ENCODE peak calls at places on chromosomes 16 and 17, in six cellular contexts. One of them, this sample, is unnamed.

GRCh38 chr16:66899945-66900688 is 18.6 kb downstream of the CDH16 start:
- DNase-seq in cardiac fibroblast: peak
- DNase-seq in stimulated activated CD8-positive, alpha-beta memory T cell treated with anti-CD3 and anti-CD28 coated beads, Interleukin-15, amount 100 ng/mL, for 24 hours: no peak
- DNase-seq in activated CD8-positive, alpha-beta memory T cell treated with anti-CD3 and anti-CD28 coated beads for 24 hours: no peak
- DNase-seq in OCI-LY7: no peak
- DNase-seq in NCI-H187 treated with DMSO at 0.1 percent for 48 hours: no peak
- DNase-seq in this sample: no peak

GRCh38 chr17:61720016-61720795 is 129.2 kb upstream of the NACA2 start:
- DNase-seq in cardiac fibroblast: no peak
- DNase-seq in stimulated activated CD8-positive, alpha-beta memory T cell treated with anti-CD3 and anti-CD28 coated beads, Interleukin-15, amount 100 ng/mL, for 24 hours: no peak
- DNase-seq in activated CD8-positive, alpha-beta memory T cell treated with anti-CD3 and anti-CD28 coated beads for 24 hours: no peak
- DNase-seq in OCI-LY7: no peak
- DNase-seq in NCI-H187 treated with DMSO at 0.1 percent for 48 hours: no peak
- DNase-seq in this sample: no peak

GRCh38 chr17:29078183-29079045 is 35.5 kb downstream of the PIPOX start:
- DNase-seq in cardiac fibroblast: peak
- DNase-seq in stimulated activated CD8-positive, alpha-beta memory T cell treated with anti-CD3 and anti-CD28 coated beads, Interleukin-15, amount 100 ng/mL, for 24 hours: no peak
- DNase-seq in activated CD8-positive, alpha-beta memory T cell treated with anti-CD3 and anti-CD28 coated beads for 24 hours: no peak
- DNase-seq in OCI-LY7: no peak
- DNase-seq in NCI-H187 treated with DMSO at 0.1 percent for 48 hours: no peak
- DNase-seq in this sample: no peak

GRCh38 chr17:4109424-4109823 is 33.4 kb downstream of the ZZEF1 start:
- DNase-seq in cardiac fibroblast: no peak
- DNase-seq in stimulated activated CD8-positive, alpha-beta memory T cell treated with anti-CD3 and anti-CD28 coated beads, Interleukin-15, amount 100 ng/mL, for 24 hours: no peak
- DNase-seq in activated CD8-positive, alpha-beta memory T cell treated with anti-CD3 and anti-CD28 coated beads for 24 hours: no peak
- DNase-seq in OCI-LY7: no peak
- DNase-seq in NCI-H187 treated with DMSO at 0.1 percent for 48 hours: no peak
- DNase-seq in this sample: no peak

GRCh38 chr17:64094412-64094811 is 35.5 kb downstream of the ERN1 start:
- DNase-seq in cardiac fibroblast: no peak
- DNase-seq in stimulated activated CD8-positive, alpha-beta memory T cell treated with anti-CD3 and anti-CD28 coated beads, Interleukin-15, amount 100 ng/mL, for 24 hours: no peak
- DNase-seq in activated CD8-positive, alpha-beta memory T cell treated with anti-CD3 and anti-CD28 coated beads for 24 hours: no peak
- DNase-seq in OCI-LY7: no peak
- DNase-seq in NCI-H187 treated with DMSO at 0.1 percent for 48 hours: no peak
- DNase-seq in this sample: no peak

GRCh38 chr17:49447603-49448325 is 33.1 kb upstream of the PHB1 start:
- DNase-seq in cardiac fibroblast: peak
- DNase-seq in stimulated activated CD8-positive, alpha-beta memory T cell treated with anti-CD3 and anti-CD28 coated beads, Interleukin-15, amount 100 ng/mL, for 24 hours: no peak
- DNase-seq in activated CD8-positive, alpha-beta memory T cell treated with anti-CD3 and anti-CD28 coated beads for 24 hours: no peak
- DNase-seq in OCI-LY7: no peak
- DNase-seq in NCI-H187 treated with DMSO at 0.1 percent for 48 hours: no peak
- DNase-seq in this sample: no peak

GRCh38 chr17:9606453-9606852 is 30.0 kb downstream of the CFAP52 start:
- DNase-seq in cardiac fibroblast: no peak
- DNase-seq in stimulated activated CD8-positive, alpha-beta memory T cell treated with anti-CD3 and anti-CD28 coated beads, Interleukin-15, amount 100 ng/mL, for 24 hours: no peak
- DNase-seq in activated CD8-positive, alpha-beta memory T cell treated with anti-CD3 and anti-CD28 coated beads for 24 hours: no peak
- DNase-seq in OCI-LY7: no peak
- DNase-seq in NCI-H187 treated with DMSO at 0.1 percent for 48 hours: no peak
- DNase-seq in this sample: no peak

GRCh38 chr17:2892305-2892971 is 96.2 kb downstream of the RAP1GAP2 start:
- DNase-seq in cardiac fibroblast: peak
- DNase-seq in stimulated activated CD8-positive, alpha-beta memory T cell treated with anti-CD3 and anti-CD28 coated beads, Interleukin-15, amount 100 ng/mL, for 24 hours: no peak
- DNase-seq in activated CD8-positive, alpha-beta memory T cell treated with anti-CD3 and anti-CD28 coated beads for 24 hours: no peak
- DNase-seq in OCI-LY7: no peak
- DNase-seq in NCI-H187 treated with DMSO at 0.1 percent for 48 hours: no peak
- DNase-seq in this sample: peak

GRCh38 chr17:49935526-49936210 is 33.3 kb upstream of the DLX4 start:
- DNase-seq in cardiac fibroblast: no peak
- DNase-seq in stimulated activated CD8-positive, alpha-beta memory T cell treated with anti-CD3 and anti-CD28 coated beads, Interleukin-15, amount 100 ng/mL, for 24 hours: no peak
- DNase-seq in activated CD8-positive, alpha-beta memory T cell treated with anti-CD3 and anti-CD28 coated beads for 24 hours: no peak
- DNase-seq in OCI-LY7: no peak
- DNase-seq in NCI-H187 treated with DMSO at 0.1 percent for 48 hours: no peak
- DNase-seq in this sample: no peak

GRCh38 chr16:21650517-21650916 is 1.9 kb downstream of the IGSF6 start:
- DNase-seq in cardiac fibroblast: peak
- DNase-seq in stimulated activated CD8-positive, alpha-beta memory T cell treated with anti-CD3 and anti-CD28 coated beads, Interleukin-15, amount 100 ng/mL, for 24 hours: no peak
- DNase-seq in activated CD8-positive, alpha-beta memory T cell treated with anti-CD3 and anti-CD28 coated beads for 24 hours: no peak
- DNase-seq in OCI-LY7: no peak
- DNase-seq in NCI-H187 treated with DMSO at 0.1 percent for 48 hours: no peak
- DNase-seq in this sample: no peak

GRCh38 chr16:14377326-14377725 is 252.7 kb downstream of the PARN start:
- DNase-seq in cardiac fibroblast: peak
- DNase-seq in stimulated activated CD8-positive, alpha-beta memory T cell treated with anti-CD3 and anti-CD28 coated beads, Interleukin-15, amount 100 ng/mL, for 24 hours: no peak
- DNase-seq in activated CD8-positive, alpha-beta memory T cell treated with anti-CD3 and anti-CD28 coated beads for 24 hours: no peak
- DNase-seq in OCI-LY7: no peak
- DNase-seq in NCI-H187 treated with DMSO at 0.1 percent for 48 hours: no peak
- DNase-seq in this sample: no peak

GRCh38 chr17:27600471-27600870 is 30.5 kb upstream of the LGALS9 start:
- DNase-seq in cardiac fibroblast: no peak
- DNase-seq in stimulated activated CD8-positive, alpha-beta memory T cell treated with anti-CD3 and anti-CD28 coated beads, Interleukin-15, amount 100 ng/mL, for 24 hours: no peak
- DNase-seq in activated CD8-positive, alpha-beta memory T cell treated with anti-CD3 and anti-CD28 coated beads for 24 hours: no peak
- DNase-seq in OCI-LY7: no peak
- DNase-seq in NCI-H187 treated with DMSO at 0.1 percent for 48 hours: no peak
- DNase-seq in this sample: no peak

GRCh38 chr16:60729052-60729451 is 1307.2 kb downstream of the CDH8 start:
- DNase-seq in cardiac fibroblast: no peak
- DNase-seq in stimulated activated CD8-positive, alpha-beta memory T cell treated with anti-CD3 and anti-CD28 coated beads, Interleukin-15, amount 100 ng/mL, for 24 hours: no peak
- DNase-seq in activated CD8-positive, alpha-beta memory T cell treated with anti-CD3 and anti-CD28 coated beads for 24 hours: no peak
- DNase-seq in OCI-LY7: no peak
- DNase-seq in NCI-H187 treated with DMSO at 0.1 percent for 48 hours: no peak
- DNase-seq in this sample: no peak

GRCh38 chr16:12784076-12784475 is 19.6 kb downstream of the CPPED1 start:
- DNase-seq in cardiac fibroblast: peak
- DNase-seq in stimulated activated CD8-positive, alpha-beta memory T cell treated with anti-CD3 and anti-CD28 coated beads, Interleukin-15, amount 100 ng/mL, for 24 hours: no peak
- DNase-seq in activated CD8-positive, alpha-beta memory T cell treated with anti-CD3 and anti-CD28 coated beads for 24 hours: no peak
- DNase-seq in OCI-LY7: no peak
- DNase-seq in NCI-H187 treated with DMSO at 0.1 percent for 48 hours: no peak
- DNase-seq in this sample: no peak